ENCODE peak calls at places on chromosomes 6 and 20, in four cellular contexts. O is thyroid gland, P is adrenal gland, K is body of pancreas. T is an unnamed sample.

GRCh38 chr6:20564269-20564668 is 30.0 kb downstream of the CDKAL1 start:
- DNase-seq in O (no peak), P (no peak), K (no peak), T (no peak)

GRCh38 chr6:160102956-160103824 is 18.4 kb upstream of the SLC22A1 start:
- DNase-seq in O (no peak), P (no peak), K (no peak), T (no peak)

GRCh38 chr6:34573567-34574183 is 17.5 kb upstream of the SPDEF start:
- DNase-seq in O (no peak), P (no peak), K (no peak), T (no peak)

GRCh38 chr6:16157909-16158308 is 29.0 kb downstream of the MYLIP start:
- DNase-seq in O (peak), P (no peak), K (peak), T (peak)

GRCh38 chr6:155177369-155177961 is 86.3 kb upstream of the CLDN20 start:
- DNase-seq in O (peak), P (no peak), K (peak), T (no peak)

GRCh38 chr6:112691289-112691688 is 344.2 kb downstream of the RFPL4B start:
- DNase-seq in O (no peak), P (no peak), K (no peak), T (no peak)

GRCh38 chr6:35718911-35719381 is 17.9 kb upstream of the ARMC12 start:
- DNase-seq in O (peak), P (no peak), K (no peak), T (no peak)

GRCh38 chr20:49853640-49854039 is 41.0 kb downstream of the SLC9A8 start:
- DNase-seq in O (peak), P (peak), K (no peak), T (peak)

GRCh38 chr20:34060970-34061369 is 51.1 kb downstream of the EIF2S2 start:
- DNase-seq in O (no peak), P (no peak), K (no peak), T (no peak)

GRCh38 chr6:113854531-113855499 is 2.3 kb upstream of the MARCKS start:
- DNase-seq in O (peak), P (peak), K (peak), T (peak)

GRCh38 chr6:128827675-128828464 is 55.1 kb upstream of the LAMA2 start:
- DNase-seq in O (no peak), P (no peak), K (no peak), T (no peak)

GRCh38 chr6:57069228-57069627 is 20.8 kb upstream of the ZNF451 start:
- DNase-seq in O (no peak), P (no peak), K (no peak), T (no peak)

GRCh38 chr6:57064809-57065208 is 18.3 kb downstream of the KIAA1586 start:
- DNase-seq in O (no peak), P (no peak), K (no peak), T (no peak)

GRCh38 chr6:57069920-57070331 is 20.1 kb upstream of the ZNF451 start:
- DNase-seq in O (no peak), P (no peak), K (no peak), T (no peak)

GRCh38 chr6:57072108-57072507 is 17.9 kb upstream of the ZNF451 start:
- DNase-seq in O (no peak), P (no peak), K (no peak), T (no peak)

GRCh38 chr6:57068066-57068465 is 21.6 kb downstream of the KIAA1586 start:
- DNase-seq in O (no peak), P (no peak), K (no peak), T (no peak)
- TF ChIP-seq POLR2A in O (no peak), P (no peak), K (no peak), T (no peak)

GRCh38 chr6:125812394-125813231 is 21.9 kb downstream of the NCOA7 start:
- DNase-seq in O (no peak), P (peak), K (no peak), T (no peak)

GRCh38 chr6:125818659-125819297 is 28.0 kb downstream of the NCOA7 start:
- DNase-seq in O (no peak), P (no peak), K (no peak), T (no peak)

GRCh38 chr6:125816828-125817280 is 26.1 kb downstream of the NCOA7 start:
- DNase-seq in O (no peak), P (no peak), K (no peak), T (no peak)

GRCh38 chr6:125818225-125818657 is 27.5 kb downstream of the NCOA7 start:
- DNase-seq in O (no peak), P (no peak), K (no peak), T (no peak)

DNA sequence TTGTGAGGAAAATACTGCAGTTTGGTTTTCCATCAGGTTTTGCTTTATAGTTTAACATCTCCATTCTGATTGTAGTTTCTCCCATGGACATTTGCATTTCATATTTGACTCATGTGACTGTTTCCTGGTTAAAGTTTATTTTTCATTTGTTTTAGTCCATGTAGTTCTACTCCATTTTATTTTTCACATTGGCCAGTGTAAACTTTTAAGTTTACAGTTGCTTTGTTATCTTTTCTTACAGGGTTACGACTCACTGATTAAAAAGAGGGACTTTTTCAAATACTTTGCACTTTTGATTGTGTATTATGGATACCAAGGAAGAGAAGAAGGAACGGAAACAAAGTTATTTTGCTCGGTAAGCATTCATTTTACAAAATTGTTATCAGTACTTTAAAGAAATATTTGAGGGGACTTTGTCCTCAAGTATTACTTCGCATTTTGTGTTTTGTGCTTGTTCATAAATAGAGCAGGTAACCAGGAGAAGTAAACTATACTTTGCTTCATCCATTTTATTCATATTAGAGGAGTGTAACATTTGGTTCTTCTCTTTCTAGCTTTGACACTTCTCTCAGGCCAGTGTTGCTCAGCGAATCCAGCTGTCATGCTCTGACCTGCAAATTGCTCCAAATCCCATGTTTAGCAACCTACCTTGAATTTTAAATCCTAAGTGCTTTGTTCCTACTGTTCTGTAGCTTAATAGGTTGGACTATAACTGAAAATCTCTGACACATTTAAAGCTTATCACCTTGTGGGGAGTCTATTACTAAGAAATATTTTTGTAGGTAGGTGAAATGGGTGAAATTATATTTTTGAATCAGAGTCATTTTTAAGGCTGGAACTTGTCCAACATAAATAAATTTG is 24.5 kb downstream of the NCOA7 start:
- DNase-seq in O (no peak), P (no peak), K (no peak), T (no peak)
- H3K27ac ChIP-seq in O (no peak), P (peak), K (peak), T (no peak)

DNA sequence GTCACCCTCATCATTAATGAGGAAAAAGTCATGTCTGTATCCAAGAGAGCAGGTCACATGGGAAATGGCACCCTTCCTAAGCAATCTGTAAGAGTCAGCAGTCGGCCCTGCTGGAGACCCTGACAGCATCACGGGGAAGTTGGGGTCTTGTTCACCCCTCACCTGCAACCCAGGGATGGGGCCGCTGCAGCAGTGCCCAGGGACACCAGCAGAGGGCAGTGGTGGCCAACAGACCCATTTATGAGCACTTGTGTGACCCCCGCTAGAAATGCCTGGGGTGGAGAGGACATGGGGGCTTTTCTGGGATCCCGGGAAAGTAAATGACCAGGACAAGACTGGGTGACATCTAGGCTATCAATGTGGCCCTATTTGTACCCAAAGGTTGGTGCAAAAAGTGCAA is 35.9 kb downstream of the ANKRD60 start:
- DNase-seq in O (no peak), P (no peak), K (peak), T (no peak)
- TF ChIP-seq CTCF in O (no peak), P (peak), K (peak), T (peak)

DNA sequence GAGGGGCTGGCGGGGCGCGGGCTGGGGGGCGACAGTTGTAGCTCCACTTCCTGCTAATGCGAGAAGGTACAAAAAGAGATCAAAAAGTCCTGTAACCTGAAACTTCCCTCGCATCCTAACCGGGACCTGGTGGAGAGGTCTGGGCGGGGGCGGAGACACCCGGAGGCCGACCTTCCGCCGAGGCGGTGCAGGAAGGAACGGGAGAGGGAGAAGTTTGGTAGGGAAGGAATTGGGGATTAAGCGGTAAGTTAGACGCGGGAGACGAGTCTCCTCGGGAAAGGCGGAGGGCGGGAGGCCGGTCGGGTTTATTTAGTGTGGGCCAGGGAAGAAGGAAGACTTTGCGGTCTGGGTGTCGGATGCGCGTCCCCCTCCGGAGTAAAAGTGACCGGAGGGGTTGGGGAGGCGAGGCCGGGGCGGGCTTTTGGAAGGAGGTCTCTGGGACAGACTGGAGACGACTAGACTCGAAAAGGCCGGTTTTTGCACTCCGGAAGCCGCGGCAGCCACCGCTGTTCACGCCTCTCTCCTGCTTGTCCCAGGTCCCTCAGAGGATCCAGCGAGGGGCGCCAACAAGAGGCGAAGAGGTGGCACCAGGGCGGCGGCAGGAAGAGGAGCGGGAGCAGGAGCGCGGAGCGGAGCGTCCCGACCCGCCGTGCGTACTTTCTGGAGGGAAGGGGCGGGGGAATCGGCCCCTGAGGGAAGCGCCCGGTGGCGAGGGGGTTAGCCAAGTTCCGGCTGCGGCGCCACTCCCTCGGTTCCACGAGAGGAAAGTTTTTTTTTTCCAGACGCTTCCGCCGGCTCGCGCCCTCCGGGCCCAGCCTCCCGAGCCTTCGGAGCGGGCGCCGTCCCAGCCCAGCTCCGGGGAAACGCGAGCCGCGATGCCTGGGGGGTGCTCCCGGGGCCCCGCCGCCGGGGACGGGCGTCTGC is 732 bp downstream of the TPBG start:
- DNase-seq in O (peak), P (peak), K (peak), T (peak)
- TF ChIP-seq POLR2A in O (no peak), P (no peak), K (peak), T (no peak)

GRCh38 chr6:33207569-33208088 is 671 bp upstream of the RING1 start:
- DNase-seq in O (peak), P (peak), K (peak), T (no peak)

GRCh38 chr6:33205172-33206026 is 944 bp downstream of the HSD17B8 start:
- DNase-seq in O (no peak), P (no peak), K (no peak), T (no peak)

GRCh38 chr6:33208089-33208967 is at the start of gene RING1:
- DNase-seq in O (peak), P (peak), K (peak), T (peak)

GRCh38 chr6:33206027-33206863 is 1.8 kb downstream of the HSD17B8 start:
- DNase-seq in O (no peak), P (no peak), K (no peak), T (no peak)

GRCh38 chr6:33206864-33207568 is 1.3 kb upstream of the RING1 start:
- DNase-seq in O (no peak), P (peak), K (no peak), T (no peak)
- H3K27ac ChIP-seq in O (no peak), P (no peak), K (peak), T (peak)

GRCh38 chr6:39729945-39730344 is 4.7 kb upstream of the KIF6 start:
- DNase-seq in O (no peak), P (no peak), K (no peak), T (no peak)

GRCh38 chr6:39725632-39725997 is 407 bp upstream of the KIF6 start:
- DNase-seq in O (no peak), P (no peak), K (no peak), T (no peak)

GRCh38 chr6:39733704-39734103 is 8.5 kb upstream of the KIF6 start:
- DNase-seq in O (no peak), P (no peak), K (no peak), T (no peak)

GRCh38 chr6:39731565-39731964 is 6.4 kb upstream of the KIF6 start:
- DNase-seq in O (no peak), P (no peak), K (no peak), T (no peak)
- TF ChIP-seq CTCF in O (no peak), P (no peak), K (no peak), T (no peak)

GRCh38 chr6:44454198-44454597 is 66.7 kb downstream of the CDC5L start:
- DNase-seq in O (no peak), P (no peak), K (no peak), T (no peak)

GRCh38 chr6:44457606-44458005 is 70.1 kb downstream of the CDC5L start:
- DNase-seq in O (no peak), P (no peak), K (no peak), T (no peak)

GRCh38 chr6:44458551-44458950 is 71.0 kb downstream of the CDC5L start:
- DNase-seq in O (no peak), P (no peak), K (no peak), T (no peak)

GRCh38 chr6:44456966-44457292 is 69.4 kb downstream of the CDC5L start:
- DNase-seq in O (no peak), P (no peak), K (no peak), T (no peak)

GRCh38 chr6:44456070-44456965 is 68.8 kb downstream of the CDC5L start:
- DNase-seq in O (peak), P (peak), K (peak), T (peak)
- TF ChIP-seq POLR2A in O (no peak), P (no peak), K (no peak), T (no peak)